ENCODE peak calls at places on chromosomes 12 and 14, in six cellular contexts. W is OCI-LY7; E is A549; L is K562; H is CD8-positive, alpha-beta T cell; Q is transverse colon. B is an unnamed sample.

GRCh38 chr12:130706885-130707570 is 9.1 kb downstream of the RIMBP2 start:
- DNase-seq in W (no peak), E (no peak), L (no peak), H (no peak), Q (no peak), B (no peak)

GRCh38 chr14:50064993-50065392 is 51.4 kb downstream of the VCPKMT start:
- DNase-seq in W (peak; percentile 72), E (no peak), L (no peak), H (peak; percentile 70), Q (peak; percentile 68), B (peak; percentile 33)

GRCh38 chr12:68792952-68793351 is 15.0 kb upstream of the MDM2 start:
- DNase-seq in W (peak; percentile 87), E (peak; percentile 70), L (peak; percentile 72), H (no peak), Q (peak; percentile 18), B (no peak)

GRCh38 chr14:104690861-104691455 is 1.5 kb downstream of the INF2 start:
- DNase-seq in W (no peak), E (no peak), L (no peak), H (no peak), Q (no peak), B (no peak)

GRCh38 chr14:74875941-74876913 is at the start of gene PROX2:
- DNase-seq in W (peak; percentile 51), E (no peak), L (no peak), H (no peak), Q (no peak), B (no peak)

GRCh38 chr14:32542507-32542906 is 213.4 kb downstream of the AKAP6 start:
- DNase-seq in W (no peak), E (no peak), L (no peak), H (no peak), Q (no peak), B (no peak)

GRCh38 chr14:100391182-100391581 is 68.0 kb downstream of the SLC25A47 start:
- DNase-seq in W (no peak), E (no peak), L (no peak), H (no peak), Q (no peak), B (no peak)

GRCh38 chr12:24754690-24755638 is 193.9 kb downstream of the BCAT1 start:
- DNase-seq in W (no peak), E (no peak), L (no peak), H (no peak), Q (no peak), B (no peak)

GRCh38 chr12:31900271-31900670 is 58.9 kb upstream of the RESF1 start:
- DNase-seq in W (no peak), E (no peak), L (no peak), H (no peak), Q (no peak), B (no peak)

GRCh38 chr12:47773062-47773857 is at the start of gene SLC48A1:
- DNase-seq in W (peak; percentile 86), E (peak; percentile 72), L (peak; percentile 94), H (peak; percentile 68), Q (peak; percentile 82), B (peak; percentile 66)

GRCh38 chr14:65330416-65330815 is 82.1 kb upstream of the FUT8 start:
- DNase-seq in W (no peak), E (no peak), L (no peak), H (no peak), Q (no peak), B (no peak)

GRCh38 chr14:61512026-61512425 is 183.3 kb upstream of the HIF1A start:
- DNase-seq in W (peak; percentile 55), E (no peak), L (no peak), H (no peak), Q (no peak), B (no peak)

GRCh38 chr12:7642876-7643309 is 22.8 kb downstream of the APOBEC1 start:
- DNase-seq in W (peak; percentile 70), E (peak; percentile 59), L (no peak), H (no peak), Q (no peak), B (no peak)

GRCh38 chr12:14984036-14984435 is 11.2 kb downstream of the PDE6H start:
- DNase-seq in W (no peak), E (no peak), L (no peak), H (no peak), Q (no peak), B (no peak)

GRCh38 chr14:20683896-20684661 is at the start of gene RNASE4:
- DNase-seq in W (peak; percentile 68), E (peak; percentile 92), L (peak; percentile 69), H (peak; percentile 77), Q (peak; percentile 95), B (peak; percentile 72)

GRCh38 chr12:93591137-93591868 is 18.8 kb downstream of the SOCS2 start:
- DNase-seq in W (peak; percentile 38), E (peak; percentile 82), L (peak; percentile 54), H (peak; percentile 30), Q (peak; percentile 72), B (peak; percentile 25)

GRCh38 chr12:93098077-93098476 is 169.0 kb upstream of the EEA1 start:
- DNase-seq in W (peak; percentile 87), E (peak; percentile 71), L (peak; percentile 53), H (peak; percentile 69), Q (peak; percentile 78), B (peak; percentile 64)

GRCh38 chr14:94115631-94116030 is 5.1 kb downstream of the IFI27 start:
- DNase-seq in W (no peak), E (no peak), L (no peak), H (no peak), Q (no peak), B (no peak)

GRCh38 chr12:26938660-26939185 is 453 bp downstream of the FGFR1OP2 start:
- DNase-seq in W (peak; percentile 63), E (no peak), L (peak; percentile 27), H (peak; percentile 28), Q (no peak), B (no peak)

GRCh38 chr12:67881565-67881964 is 107.7 kb upstream of the IFNG-AS1 start:
- DNase-seq in W (no peak), E (no peak), L (no peak), H (no peak), Q (no peak), B (no peak)

GRCh38 chr14:51939211-51939705 is 50.1 kb upstream of the RTRAF start:
- DNase-seq in W (no peak), E (no peak), L (no peak), H (no peak), Q (no peak), B (no peak)

GRCh38 chr12:122859303-122860051 is 24.2 kb downstream of the HIP1R start:
- DNase-seq in W (no peak), E (no peak), L (no peak), H (peak; percentile 31), Q (no peak), B (no peak)

GRCh38 chr12:114913871-114914801 is 230.2 kb upstream of the TBX3 start:
- DNase-seq in W (no peak), E (peak; percentile 82), L (no peak), H (no peak), Q (no peak), B (no peak)

GRCh38 chr14:65877631-65878030 is 465.1 kb downstream of the FUT8 start:
- DNase-seq in W (no peak), E (no peak), L (no peak), H (no peak), Q (no peak), B (no peak)

GRCh38 chr12:75684678-75685620 is 173.5 kb upstream of the KRR1 start:
- DNase-seq in W (no peak), E (no peak), L (no peak), H (no peak), Q (no peak), B (no peak)

GRCh38 chr12:12327802-12328201 is 22.2 kb downstream of the MANSC1 start:
- DNase-seq in W (peak; percentile 83), E (peak; percentile 82), L (peak; percentile 43), H (peak; percentile 25), Q (no peak), B (no peak)

GRCh38 chr12:62588916-62589315 is 122.3 kb downstream of the MON2 start:
- DNase-seq in W (no peak), E (peak; percentile 34), L (no peak), H (no peak), Q (no peak), B (no peak)

GRCh38 chr12:95440401-95440800 is 33.6 kb upstream of the METAP2 start:
- DNase-seq in W (peak; percentile 33), E (no peak), L (no peak), H (no peak), Q (no peak), B (no peak)

GRCh38 chr14:68790656-68791077 is 2.2 kb downstream of the ZFP36L1 start:
- DNase-seq in W (peak; percentile 49), E (no peak), L (no peak), H (peak; percentile 83), Q (no peak), B (peak; percentile 69)

GRCh38 chr12:3145036-3145435 is 67.9 kb downstream of the TSPAN9 start:
- DNase-seq in W (no peak), E (no peak), L (no peak), H (no peak), Q (no peak), B (no peak)
- TF ChIP-seq CTCF in W (no peak), E (no peak), L (no peak), H (no peak), Q (no peak), B (no peak)

GRCh38 chr14:39177168-39177545 is 2.1 kb downstream of the PNN start:
- DNase-seq in W (no peak), E (no peak), L (no peak), H (no peak), Q (no peak), B (no peak)
- H3K27ac ChIP-seq in W (no peak overlapping the region), E (no peak overlapping the region), L (no peak overlapping the region), H (no peak overlapping the region), Q (no peak overlapping the region), B (no peak overlapping the region)

DNA sequence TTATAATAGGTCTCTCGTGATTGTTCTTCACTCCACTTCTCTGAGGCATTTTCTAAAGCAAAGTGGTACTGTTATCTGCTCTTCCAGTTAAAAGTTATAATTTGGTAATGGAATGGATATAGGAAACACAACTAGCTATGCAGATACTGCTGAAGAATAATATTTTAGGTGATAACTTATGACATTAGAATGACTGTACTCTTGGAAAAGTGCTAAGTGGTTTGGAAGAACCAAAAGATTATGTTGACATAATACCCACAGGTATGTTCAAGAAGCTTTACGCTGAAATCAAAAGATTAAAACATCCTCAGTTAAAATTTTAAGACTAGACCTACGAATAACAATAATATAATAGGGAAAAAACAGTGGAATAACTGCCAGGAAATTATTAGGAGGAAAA is 27.4 kb downstream of the WASHC3 start:
- DNase-seq in W (no peak), E (no peak), L (no peak), H (no peak), Q (no peak), B (no peak)
- H3K9me3 ChIP-seq in W (no peaks in the 10 kb centered on the region), E (no peaks in the 10 kb centered on the region), L (no peaks in the 10 kb centered on the region), H (no peaks in the 10 kb centered on the region), Q (no peaks in the 10 kb centered on the region), B (no peaks in the 10 kb centered on the region)

GRCh38 chr14:103058209-103059055 is 1.1 kb upstream of the CDC42BPB start:
- DNase-seq in W (no peak), E (no peak), L (no peak), H (no peak), Q (no peak), B (no peak)
- TF ChIP-seq CTCF in W (no peak), E (no peak), L (no peak), H (no peak), Q (no peak), B (no peak)

B was measured in CD4-positive, alpha-beta T cell.